ENCODE peak calls at places on chromosomes 6 and 20, in four cellular contexts. W is IMR-90; S is kidney epithelial cell; D is effector memory CD4-positive, alpha-beta T cell. I is an unnamed sample.

GRCh38 chr6:139452176-139452876 is 77.9 kb upstream of the CITED2 start:
- DNase-seq in W (peak), S (no peak), D (no peak), I (peak)

GRCh38 chr6:111543913-111544435 is 61.0 kb upstream of the REV3L start:
- DNase-seq in W (no peak), S (no peak), D (no peak), I (no peak)

GRCh38 chr6:135147637-135148592 is 33.2 kb upstream of the MYB start:
- DNase-seq in W (peak), S (no peak), D (no peak), I (no peak)

GRCh38 chr20:58536289-58536688 is 21.1 kb upstream of the APCDD1L start:
- DNase-seq in W (no peak), S (no peak), D (no peak), I (no peak)

GRCh38 chr6:112466378-112467151 is 119.4 kb downstream of the RFPL4B start:
- DNase-seq in W (peak), S (no peak), D (no peak), I (peak)

GRCh38 chr6:42105714-42106662 is 36.4 kb downstream of the C6orf132 start:
- DNase-seq in W (no peak), S (no peak), D (no peak), I (no peak)

GRCh38 chr6:75437451-75438185 is 56.0 kb downstream of the FILIP1 start:
- DNase-seq in W (peak), S (peak), D (no peak), I (peak)

GRCh38 chr6:31194271-31194834 is 23.9 kb upstream of the POU5F1 start:
- DNase-seq in W (no peak), S (no peak), D (no peak), I (no peak)

GRCh38 chr20:59633646-59634045 is 29.3 kb downstream of the PHACTR3 start:
- DNase-seq in W (no peak), S (peak), D (no peak), I (no peak)
- H3K4me3 ChIP-seq in W (no peak), S (no peak), D (no peak), I (no peak)

GRCh38 chr20:59938696-59939051 is 1.4 kb downstream of the PPP1R3D start:
- DNase-seq in W (peak), S (no peak), D (no peak), I (no peak)
- H3K4me3 ChIP-seq in W (no peak), S (no peak), D (no peak), I (no peak)

DNA sequence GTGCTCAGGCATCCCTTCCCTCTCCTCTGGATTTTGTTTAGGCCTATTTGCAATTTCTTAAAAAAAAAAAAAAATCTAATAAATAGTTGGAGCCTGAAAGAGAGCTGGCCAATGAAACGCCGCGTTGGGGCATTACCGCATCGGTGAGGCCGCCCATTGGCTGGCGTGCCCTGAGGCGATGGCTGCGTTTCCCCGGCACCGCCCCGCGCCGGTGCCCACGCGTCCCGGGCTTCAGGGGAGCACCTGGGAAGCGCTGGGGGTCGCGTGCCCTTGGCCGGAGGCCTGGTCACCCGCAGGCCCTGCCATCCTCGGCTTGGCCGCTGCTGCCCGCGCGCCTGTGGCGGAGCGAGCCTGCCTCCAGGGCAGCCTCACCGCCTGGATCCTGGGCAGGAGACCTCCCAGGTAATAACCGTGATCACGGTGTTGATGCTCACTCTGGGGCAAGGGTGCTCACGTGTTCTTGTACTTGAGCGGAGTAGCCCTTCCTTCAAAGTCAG is 155.4 kb downstream of the NRN1 start:
- DNase-seq in W (no peak), S (peak), D (peak), I (no peak)
- H3K4me3 ChIP-seq in W (no peak), S (peak), D (peak), I (peak)

GRCh38 chr20:20366896-20367680 is 816 bp upstream of the INSM1 start:
- DNase-seq in W (no peak), S (no peak), D (no peak), I (no peak)

GRCh38 chr20:20367681-20368413 is at the start of gene INSM1:
- DNase-seq in W (no peak), S (no peak), D (no peak), I (no peak)

GRCh38 chr20:20369353-20370086 is 1.6 kb downstream of the INSM1 start:
- DNase-seq in W (no peak), S (no peak), D (no peak), I (no peak)

GRCh38 chr20:20370087-20370575 is 2.2 kb downstream of the INSM1 start:
- DNase-seq in W (no peak), S (no peak), D (no peak), I (no peak)

DNA sequence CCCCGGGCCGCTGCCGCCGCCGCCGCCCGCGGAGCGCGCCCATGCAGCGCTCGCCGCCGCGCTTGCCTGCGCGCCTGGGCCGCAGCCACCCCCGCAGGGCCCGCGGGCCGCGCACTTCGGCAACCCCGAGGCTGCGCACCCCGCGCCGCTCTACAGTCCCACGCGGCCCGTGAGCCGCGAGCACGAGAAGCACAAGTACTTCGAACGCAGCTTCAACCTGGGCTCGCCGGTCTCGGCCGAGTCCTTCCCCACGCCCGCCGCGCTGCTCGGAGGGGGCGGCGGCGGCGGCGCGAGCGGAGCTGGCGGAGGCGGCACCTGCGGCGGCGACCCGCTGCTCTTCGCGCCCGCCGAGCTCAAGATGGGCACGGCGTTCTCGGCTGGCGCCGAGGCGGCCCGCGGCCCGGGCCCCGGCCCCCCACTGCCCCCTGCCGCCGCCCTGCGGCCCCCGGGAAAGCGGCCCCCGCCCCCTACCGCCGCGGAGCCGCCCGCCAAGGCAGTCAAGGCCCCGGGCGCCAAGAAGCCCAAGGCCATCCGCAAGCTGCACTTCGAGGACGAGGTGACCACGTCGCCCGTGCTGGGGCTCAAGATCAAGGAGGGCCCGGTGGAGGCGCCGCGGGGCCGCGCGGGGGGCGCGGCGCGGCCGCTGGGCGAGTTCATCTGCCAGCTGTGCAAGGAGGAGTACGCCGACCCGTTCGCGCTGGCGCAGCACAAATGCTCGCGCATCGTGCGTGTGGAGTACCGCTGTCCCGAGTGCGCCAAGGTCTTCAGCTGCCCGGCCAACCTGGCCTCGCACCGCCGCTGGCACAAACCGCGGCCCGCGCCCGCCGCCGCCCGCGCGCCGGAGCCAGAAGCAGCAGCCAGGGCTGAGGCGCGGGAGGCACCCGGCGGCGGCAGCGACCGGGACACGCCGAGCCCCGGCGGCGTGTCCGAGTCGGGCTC is 779 bp downstream of the INSM1 start:
- DNase-seq in W (no peak), S (no peak), D (no peak), I (no peak)
- H3K4me3 ChIP-seq in W (peak), S (no peak), D (no peak), I (peak)

GRCh38 chr20:22394583-22394982 is 189.8 kb downstream of the FOXA2 start:
- DNase-seq in W (no peak), S (no peak), D (no peak), I (no peak)

GRCh38 chr20:22387452-22387851 is 196.9 kb downstream of the FOXA2 start:
- DNase-seq in W (no peak), S (no peak), D (no peak), I (no peak)

GRCh38 chr20:22386300-22386623 is 198.1 kb downstream of the FOXA2 start:
- DNase-seq in W (no peak), S (no peak), D (no peak), I (no peak)

GRCh38 chr20:22389836-22390542 is 194.4 kb downstream of the FOXA2 start:
- DNase-seq in W (no peak), S (peak), D (no peak), I (no peak)

DNA sequence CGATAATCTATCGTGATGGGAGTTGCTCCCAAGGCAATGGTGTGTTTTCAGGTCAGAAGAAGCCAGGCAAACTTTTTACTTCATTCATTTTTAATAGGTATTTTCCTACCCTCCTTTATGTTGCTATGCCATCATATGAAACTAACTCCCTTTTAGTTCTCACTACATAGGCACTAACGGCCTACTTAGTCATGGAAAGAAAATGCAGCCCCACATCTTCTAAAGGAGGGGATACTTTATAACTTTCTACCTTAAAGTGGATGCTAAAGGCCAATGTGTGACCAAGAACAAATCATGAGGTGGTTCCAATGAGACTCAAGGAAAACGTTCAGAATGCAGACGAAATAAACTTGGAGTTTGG is 193.8 kb downstream of the FOXA2 start:
- DNase-seq in W (no peak), S (no peak), D (no peak), I (no peak)
- H3K4me3 ChIP-seq in W (no peak), S (no peak), D (no peak), I (no peak)

I was measured in skeletal muscle cell.